ENCODE peak calls at places on chromosomes 4 and X, in eight cellular contexts. L is mammary epithelial cell; G is heart right ventricle; O is stomach; U is upper lobe of right lung; C is CD8-positive, alpha-beta memory T cell; Z is fibroblast of lung; W is pancreas. I is an unnamed sample.

GRCh38 chr4:8320386-8320750 is 50.8 kb downstream of the HTRA3 start:
- DNase-seq in L (no peak), G (no peak), O (peak; percentile 22), U (peak; percentile 35), C (no peak), Z (no peak), W (no peak), I (no peak)

GRCh38 chrX:130799393-130799792 is 103.6 kb downstream of the ENOX2 start:
- DNase-seq in L (peak; percentile 60), G (no peak), O (no peak), U (no peak), C (no peak), Z (peak; percentile 56), W (no peak), I (no peak)

GRCh38 chr4:153228512-153229145 is 24.4 kb downstream of the TRIM2 start:
- DNase-seq in L (no peak), G (no peak), O (no peak), U (no peak), C (no peak), Z (peak; percentile 50), W (no peak), I (no peak)

GRCh38 chrX:108439434-108439883 is at the start of gene COL4A5:
- DNase-seq in L (peak; percentile 93), G (peak; percentile 25), O (peak; percentile 49), U (peak; percentile 61), C (no peak), Z (peak; percentile 94), W (peak; percentile 20), I (peak; percentile 96)

GRCh38 chr4:68869274-68869773 is 53.5 kb downstream of the UGT2B10 start:
- DNase-seq in L (no peak), G (no peak), O (no peak), U (no peak), C (no peak), Z (no peak), W (no peak), I (no peak)

GRCh38 chrX:68594769-68595168 is 52.7 kb upstream of the STARD8 start:
- DNase-seq in L (no peak), G (no peak), O (no peak), U (no peak), C (no peak), Z (no peak), W (no peak), I (no peak)

GRCh38 chrX:39814391-39814790 is 283.4 kb downstream of the BCOR start:
- DNase-seq in L (no peak), G (no peak), O (no peak), U (no peak), C (peak; percentile 43), Z (no peak), W (no peak), I (no peak)

GRCh38 chr4:86990510-86990909 is 55.7 kb downstream of the AFF1 start:
- DNase-seq in L (no peak), G (no peak), O (no peak), U (no peak), C (no peak), Z (no peak), W (peak; percentile 40), I (no peak)

GRCh38 chr4:95027906-95028618 is 270.3 kb downstream of the BMPR1B start:
- DNase-seq in L (no peak), G (no peak), O (no peak), U (no peak), C (no peak), Z (no peak), W (no peak), I (no peak)

GRCh38 chrX:41919870-41920269 is 3.5 kb downstream of the CASK start:
- DNase-seq in L (no peak), G (no peak), O (no peak), U (no peak), C (no peak), Z (no peak), W (no peak), I (no peak)

GRCh38 chrX:136619889-136620505 is 28.0 kb upstream of the CD40LG start:
- DNase-seq in L (no peak), G (no peak), O (no peak), U (no peak), C (no peak), Z (no peak), W (no peak), I (no peak)

GRCh38 chr4:52037730-52038108 is 380 bp downstream of the SGCB start:
- DNase-seq in L (peak; percentile 31), G (peak; percentile 42), O (no peak), U (no peak), C (peak; percentile 3), Z (peak; percentile 47), W (no peak), I (peak; percentile 21)

GRCh38 chr4:1772869-1773538 is 20.1 kb upstream of the FGFR3 start:
- DNase-seq in L (no peak), G (no peak), O (no peak), U (no peak), C (no peak), Z (no peak), W (peak; percentile 34), I (no peak)

GRCh38 chr4:911221-911751 is 20.8 kb downstream of the GAK start:
- DNase-seq in L (no peak), G (no peak), O (no peak), U (peak; percentile 63), C (no peak), Z (no peak), W (no peak), I (no peak)

GRCh38 chrX:15985937-15986336 is 131.3 kb upstream of the AP1S2 start:
- DNase-seq in L (peak; percentile 67), G (no peak), O (no peak), U (no peak), C (no peak), Z (peak; percentile 1), W (no peak), I (no peak)

GRCh38 chr4:38949416-38950051 is 81.9 kb downstream of the FAM114A1 start:
- DNase-seq in L (peak; percentile 67), G (no peak), O (no peak), U (no peak), C (peak; percentile 76), Z (peak; percentile 64), W (no peak), I (no peak)

GRCh38 chr4:45063166-45063565 is 336.8 kb upstream of the GNPDA2 start:
- DNase-seq in L (no peak), G (no peak), O (no peak), U (no peak), C (no peak), Z (no peak), W (no peak), I (no peak)

GRCh38 chrX:47607091-47607490 is 12.6 kb downstream of the SYN1 start:
- DNase-seq in L (no peak), G (no peak), O (no peak), U (no peak), C (no peak), Z (no peak), W (no peak), I (no peak)

GRCh38 chr4:3254302-3255131 is 5.6 kb downstream of the MSANTD1 start:
- DNase-seq in L (no peak), G (no peak), O (no peak), U (peak; percentile 47), C (no peak), Z (no peak), W (no peak), I (peak; percentile 5)

GRCh38 chr4:169152104-169152503 is 118.7 kb downstream of the SH3RF1 start:
- DNase-seq in L (no peak), G (no peak), O (no peak), U (no peak), C (no peak), Z (no peak), W (no peak), I (no peak)

GRCh38 chrX:19697416-19697815 is 182.1 kb upstream of the MAP3K15 start:
- DNase-seq in L (peak; percentile 44), G (no peak), O (no peak), U (no peak), C (no peak), Z (peak; percentile 32), W (no peak), I (no peak)

DNA sequence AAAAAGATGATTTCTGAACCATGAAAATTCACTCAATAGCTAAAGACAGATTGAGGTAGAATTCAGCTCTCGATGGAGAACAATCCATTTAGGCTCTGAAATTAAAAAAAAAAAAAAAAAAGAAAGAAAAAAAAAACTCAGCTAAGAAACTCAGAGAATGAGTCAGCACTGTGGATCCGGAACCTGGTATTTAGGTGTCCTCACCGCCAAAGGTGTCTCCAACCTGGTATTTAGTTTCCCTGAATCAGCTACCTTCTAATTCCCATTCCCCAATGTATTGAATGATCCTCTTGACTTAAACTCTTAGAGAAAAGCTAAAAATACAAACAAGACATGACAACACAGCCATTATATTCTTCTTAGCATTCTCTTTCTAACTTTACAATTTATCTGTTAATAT is 150.3 kb upstream of the RASGEF1B start:
- DNase-seq in L (no peak), G (no peak), O (no peak), U (no peak), C (no peak), Z (no peak), W (no peak), I (no peak)
- H3K4me1 ChIP-seq in L (no peaks in the 10 kb centered on the region), G (no peaks in the 10 kb centered on the region), O (no peaks in the 10 kb centered on the region), U (no peaks in the 10 kb centered on the region), C (no peaks in the 10 kb centered on the region), Z (no peaks in the 10 kb centered on the region), W (peaks cover 3% of the 10 kb centered on the region), I (no peaks in the 10 kb centered on the region)

GRCh38 chrX:34555481-34555880 is 101.6 kb downstream of the TMEM47 start:
- DNase-seq in L (no peak), G (no peak), O (no peak), U (no peak), C (no peak), Z (no peak), W (no peak), I (no peak)

GRCh38 chrX:34559325-34559724 is 97.8 kb downstream of the TMEM47 start:
- DNase-seq in L (peak; percentile 60), G (no peak), O (no peak), U (no peak), C (no peak), Z (peak; percentile 9), W (no peak), I (no peak)

GRCh38 chrX:34560180-34560579 is 96.9 kb downstream of the TMEM47 start:
- DNase-seq in L (no peak), G (no peak), O (no peak), U (no peak), C (no peak), Z (no peak), W (no peak), I (no peak)

GRCh38 chrX:34562006-34562405 is 95.1 kb downstream of the TMEM47 start:
- DNase-seq in L (no peak), G (no peak), O (no peak), U (no peak), C (no peak), Z (peak; percentile 1), W (no peak), I (no peak)

GRCh38 chrX:34557733-34558132 is 99.4 kb downstream of the TMEM47 start:
- DNase-seq in L (no peak), G (no peak), O (no peak), U (no peak), C (no peak), Z (no peak), W (no peak), I (no peak)
- H3K4me3 ChIP-seq in L (no peak overlapping the region), G (no peak overlapping the region), O (no peak overlapping the region), U (no peak overlapping the region), C (no peak overlapping the region), Z (no peak overlapping the region), W (no peak overlapping the region), I (no peak overlapping the region)

GRCh38 chr4:105633241-105633640 is 75.2 kb downstream of the INTS12 start:
- DNase-seq in L (peak; percentile 79), G (no peak), O (peak; percentile 28), U (no peak), C (no peak), Z (no peak), W (no peak), I (peak; percentile 33)
- H3K4me1 ChIP-seq in L (peaks cover 45% of the 10 kb centered on the region), G (peaks cover 26% of the 10 kb centered on the region), O (peaks cover 41% of the 10 kb centered on the region), U (peaks cover 17% of the 10 kb centered on the region), C (no peaks in the 10 kb centered on the region), Z (no peaks in the 10 kb centered on the region), W (peaks cover 18% of the 10 kb centered on the region), I (peaks cover 59% of the 10 kb centered on the region)

GRCh38 chr4:150578745-150579470 is 3.0 kb upstream of the MAB21L2 start:
- DNase-seq in L (no peak), G (no peak), O (no peak), U (no peak), C (no peak), Z (peak; percentile 66), W (no peak), I (no peak)
- H3K4me3 ChIP-seq in L (no peak overlapping the region), G (no peak overlapping the region), O (peak overlapping the region; percentile 35), U (peak overlapping the region; percentile 30), C (no peak overlapping the region), Z (peak overlapping the region; percentile 60), W (no peak overlapping the region), I (no peak overlapping the region)

I was measured in HAP-1.